ENCODE peak calls at places on chromosomes 2 and 18, in ten cellular contexts. C is A549; R is CD8-positive, alpha-beta memory T cell; M is lower lobe of right lung; G is pancreas; Q is body of pancreas; T is fibroblast of lung; V is spleen; J is neuronal stem cell; L is GM23248. I is an unnamed sample. For H3K4me1, the result is how much of the 10 kb centered on the place peaks cover.

GRCh38 chr18:36397033-36397432 is 99.5 kb downstream of the FHOD3 start:
- DNase-seq in C (no peak), R (no peak), M (no peak), G (no peak), Q (no peak), T (no peak), V (no peak), J (no peak), L (no peak), I (no peak)

GRCh38 chr2:233288663-233289062 is 19.0 kb upstream of the SAG start:
- DNase-seq in C (no peak), R (no peak), M (no peak), G (no peak), Q (no peak), T (no peak), V (no peak), J (no peak), L (no peak), I (no peak)

GRCh38 chr2:68766378-68766845 is 31.8 kb downstream of the ARHGAP25 start:
- DNase-seq in C (no peak), R (peak), M (peak), G (no peak), Q (peak), T (peak), V (peak), J (no peak), L (no peak), I (peak)

GRCh38 chr2:40751981-40752380 is 300.1 kb upstream of the SLC8A1 start:
- DNase-seq in C (no peak), R (no peak), M (no peak), G (no peak), Q (no peak), T (no peak), V (no peak), J (no peak), L (peak), I (no peak)

GRCh38 chr2:28346587-28346986 is 46.1 kb upstream of the FOSL2 start:
- DNase-seq in C (no peak), R (no peak), M (peak), G (no peak), Q (no peak), T (no peak), V (peak), J (no peak), L (no peak), I (no peak)

GRCh38 chr18:25805323-25805722 is 285.1 kb downstream of the SS18 start:
- DNase-seq in C (no peak), R (no peak), M (no peak), G (no peak), Q (peak), T (peak), V (no peak), J (no peak), L (peak), I (no peak)

GRCh38 chr2:168758970-168759820 is 43.2 kb upstream of the NOSTRIN start:
- DNase-seq in C (peak), R (peak), M (no peak), G (peak), Q (peak), T (peak), V (no peak), J (peak), L (peak), I (peak)

GRCh38 chr2:240304746-240305161 is 130.7 kb upstream of the GPC1 start:
- DNase-seq in C (no peak), R (no peak), M (no peak), G (no peak), Q (no peak), T (no peak), V (peak), J (no peak), L (no peak), I (no peak)

GRCh38 chr18:56358608-56359007 is 279.8 kb downstream of the TXNL1 start:
- DNase-seq in C (no peak), R (no peak), M (no peak), G (no peak), Q (no peak), T (no peak), V (no peak), J (no peak), L (peak), I (no peak)

GRCh38 chr2:12856934-12857660 is 140.4 kb downstream of the TRIB2 start:
- DNase-seq in C (no peak), R (peak), M (no peak), G (no peak), Q (no peak), T (peak), V (no peak), J (no peak), L (peak), I (peak)

GRCh38 chr2:174012347-174013309 is 47.5 kb upstream of the SP3 start:
- DNase-seq in C (no peak), R (peak), M (peak), G (peak), Q (peak), T (peak), V (peak), J (no peak), L (peak), I (peak)

GRCh38 chr2:72236445-72237067 is 88.9 kb upstream of the CYP26B1 start:
- DNase-seq in C (peak), R (no peak), M (no peak), G (no peak), Q (no peak), T (peak), V (no peak), J (no peak), L (peak), I (no peak)

GRCh38 chr2:32357545-32358482 is 991 bp downstream of the BIRC6 start:
- DNase-seq in C (peak), R (no peak), M (peak), G (peak), Q (peak), T (peak), V (peak), J (peak), L (peak), I (peak)

GRCh38 chr2:85717308-85718005 is 23.3 kb downstream of the GNLY start:
- DNase-seq in C (no peak), R (no peak), M (no peak), G (no peak), Q (no peak), T (peak), V (no peak), J (peak), L (peak), I (no peak)

DNA sequence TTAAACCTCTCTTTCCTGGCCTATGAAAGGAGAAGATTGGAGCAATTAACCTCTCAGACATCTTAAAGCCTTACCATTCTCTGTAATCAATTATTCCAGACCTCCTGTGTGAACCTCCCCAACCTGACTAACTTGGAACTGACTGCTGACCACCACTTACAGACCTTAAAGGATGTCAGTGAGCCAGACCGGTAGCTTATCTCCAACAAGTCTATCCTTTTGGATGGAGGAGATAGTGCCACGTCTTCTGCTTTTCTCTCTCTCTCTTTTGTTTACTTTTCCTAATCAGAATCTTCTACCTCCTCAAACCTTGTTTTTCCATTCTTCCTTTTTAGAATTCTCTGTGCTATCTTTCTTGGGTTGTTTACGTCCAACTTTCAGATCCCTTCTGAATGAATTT is 57.2 kb downstream of the LRRTM1 start:
- DNase-seq in C (no peak), R (no peak), M (no peak), G (no peak), Q (no peak), T (no peak), V (no peak), J (no peak), L (no peak), I (no peak)
- H3K4me1 ChIP-seq in C (under half), R (under half), M (under half), G (under half), Q (under half), T (under half), V (under half), J (under half), L (under half), I (under half)

GRCh38 chr2:213241817-213242216 is 42.4 kb upstream of the SPAG16 start:
- DNase-seq in C (no peak), R (no peak), M (no peak), G (no peak), Q (no peak), T (no peak), V (no peak), J (no peak), L (no peak), I (no peak)

GRCh38 chr2:213246665-213247281 is 37.5 kb upstream of the SPAG16 start:
- DNase-seq in C (peak), R (peak), M (no peak), G (peak), Q (peak), T (peak), V (no peak), J (peak), L (peak), I (peak)

GRCh38 chr2:213243189-213244044 is 40.8 kb upstream of the SPAG16 start:
- DNase-seq in C (no peak), R (no peak), M (no peak), G (no peak), Q (no peak), T (no peak), V (no peak), J (no peak), L (no peak), I (no peak)

GRCh38 chr2:213238753-213239591 is 45.3 kb upstream of the SPAG16 start:
- DNase-seq in C (peak), R (no peak), M (no peak), G (peak), Q (peak), T (peak), V (no peak), J (no peak), L (peak), I (no peak)

GRCh38 chr2:213242653-213243052 is 41.6 kb upstream of the SPAG16 start:
- DNase-seq in C (no peak), R (no peak), M (no peak), G (no peak), Q (no peak), T (no peak), V (no peak), J (no peak), L (no peak), I (no peak)
- H3K27ac ChIP-seq in C (no peak), R (no peak), M (no peak), G (no peak), Q (no peak), T (no peak), V (no peak), J (no peak), L (no peak), I (no peak)

GRCh38 chr18:58338961-58339722 is 289.7 kb downstream of the ALPK2 start:
- DNase-seq in C (no peak), R (no peak), M (no peak), G (peak), Q (peak), T (peak), V (no peak), J (peak), L (no peak), I (no peak)
- H3K4me3 ChIP-seq in C (no peak), R (no peak), M (no peak), G (no peak), Q (no peak), T (no peak), V (no peak), J (no peak), L (no peak), I (no peak)

DNA sequence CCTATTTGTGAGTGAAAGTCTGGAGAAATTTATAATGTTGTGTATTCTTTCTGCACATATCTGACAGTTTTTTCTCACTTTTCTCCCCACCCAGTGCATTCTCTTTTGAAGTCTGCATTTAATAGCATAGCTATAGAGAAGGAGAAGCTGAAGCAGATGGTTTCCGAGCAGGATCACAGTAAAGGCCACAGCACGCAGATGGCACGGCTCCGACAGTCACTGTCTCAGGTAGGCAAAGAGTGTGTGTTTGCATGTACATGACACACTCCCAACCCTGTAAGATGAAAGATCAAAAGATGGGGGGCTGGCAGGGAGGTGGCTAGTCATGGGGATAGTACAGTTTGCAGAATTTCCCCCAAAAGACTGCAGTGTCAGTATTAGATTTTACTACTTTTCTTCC is 89.4 kb downstream of the PRKRA start:
- DNase-seq in C (no peak), R (no peak), M (no peak), G (no peak), Q (no peak), T (no peak), V (no peak), J (no peak), L (no peak), I (no peak)
- H3K4me1 ChIP-seq in C (under half), R (under half), M (under half), G (under half), Q (under half), T (under half), V (under half), J (under half), L (under half), I (under half)

GRCh38 chr2:227503433-227504406 is 31.8 kb downstream of the AGFG1 start:
- DNase-seq in C (peak), R (no peak), M (no peak), G (peak), Q (peak), T (peak), V (no peak), J (no peak), L (peak), I (no peak)
- H3K27ac ChIP-seq in C (peak), R (no peak), M (no peak), G (peak), Q (peak), T (no peak), V (no peak), J (no peak), L (peak), I (no peak)

DNA sequence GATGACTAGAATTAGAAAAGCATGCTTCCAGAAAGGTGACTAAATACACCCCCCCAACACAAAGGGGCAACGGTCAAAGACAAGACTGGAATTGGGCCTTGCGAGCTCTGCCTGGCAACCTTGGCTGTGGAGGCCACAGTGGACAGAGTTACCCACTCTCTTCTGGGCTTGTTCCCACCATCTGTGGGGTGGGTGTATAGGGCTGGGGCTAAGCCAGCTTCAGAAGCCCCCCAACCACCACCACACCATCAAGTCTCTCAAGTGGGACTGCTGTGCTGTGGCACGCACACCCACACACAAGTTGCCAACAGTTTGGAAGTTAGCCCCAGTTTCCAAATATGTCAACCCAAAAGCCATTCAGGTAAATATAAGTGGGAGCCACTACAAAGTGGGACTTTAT is 7.8 kb downstream of the NFE2L2 start:
- DNase-seq in C (no peak), R (no peak), M (no peak), G (no peak), Q (no peak), T (no peak), V (no peak), J (no peak), L (no peak), I (no peak)
- H3K4me3 ChIP-seq in C (no peak), R (no peak), M (no peak), G (no peak), Q (no peak), T (no peak), V (no peak), J (no peak), L (no peak), I (no peak)

GRCh38 chr2:101752708-101753107 is 55.2 kb downstream of the MAP4K4 start:
- DNase-seq in C (no peak), R (no peak), M (no peak), G (no peak), Q (no peak), T (peak), V (no peak), J (no peak), L (peak), I (no peak)
- H3K4me1 ChIP-seq in C (half or more), R (half or more), M (half or more), G (under half), Q (under half), T (under half), V (half or more), J (under half), L (half or more), I (under half)